ENCODE peak calls at places on chromosomes 3 and 15, in seven cellular contexts. V is mesendoderm, H is mesenchymal stem cell, F is H9, O is IMR-90, W is neuronal stem cell, K is H1. A is an unnamed sample. For H3K4me1, the result is how much of the 10 kb centered on the place peaks cover.

GRCh38 chr15:57056357-57056756 is 137.9 kb downstream of the TCF12 start:
- DNase-seq in V (no peak), W (no peak), K (no peak), O (no peak), F (no peak), H (no peak), A (no peak)

GRCh38 chr3:38587548-38588131 is 61.8 kb downstream of the SCN5A start:
- DNase-seq in H (no peak), W (no peak), K (peak), F (peak), V (no peak), O (no peak), A (no peak)

GRCh38 chr3:10932596-10932995 is 60.0 kb upstream of the SLC6A1 start:
- DNase-seq in W (no peak), V (no peak), O (no peak), F (no peak), H (no peak), K (no peak), A (no peak)

GRCh38 chr15:93314245-93314644 is 225.2 kb upstream of the RGMA start:
- DNase-seq in F (no peak), K (no peak), V (no peak), H (no peak), W (no peak), O (no peak), A (no peak)

GRCh38 chr3:30112904-30113484 is 493.4 kb upstream of the TGFBR2 start:
- DNase-seq in O (peak), H (peak), V (peak), F (no peak), W (peak), K (no peak), A (peak)

GRCh38 chr3:45772341-45773035 is 23.8 kb downstream of the SLC6A20 start:
- DNase-seq in H (no peak), V (no peak), F (no peak), K (no peak), W (no peak), O (no peak), A (no peak)

GRCh38 chr15:66578286-66578875 is 12.6 kb upstream of the LCTL start:
- DNase-seq in F (no peak), V (peak), H (peak), K (no peak), O (peak), W (no peak), A (peak)

GRCh38 chr3:65019412-65020093 is 331.8 kb upstream of the ADAMTS9 start:
- DNase-seq in V (no peak), K (no peak), W (no peak), H (no peak), F (no peak), O (no peak), A (no peak)

GRCh38 chr3:142886938-142887337 is 1.9 kb downstream of the PCOLCE2 start:
- DNase-seq in O (peak), K (no peak), V (no peak), W (no peak), H (peak), F (no peak), A (peak)

GRCh38 chr15:41078125-41078524 is 38.0 kb downstream of the INO80 start:
- DNase-seq in H (no peak), F (no peak), O (no peak), K (no peak), W (no peak), V (no peak), A (no peak)

GRCh38 chr3:112629425-112629824 is 11.5 kb downstream of the CCDC80 start:
- DNase-seq in W (no peak), F (no peak), K (peak), O (peak), V (peak), H (peak), A (peak)

GRCh38 chr15:58951388-58952060 is 18.0 kb upstream of the SLTM start:
- DNase-seq in H (no peak), V (no peak), O (peak), F (no peak), W (no peak), K (no peak), A (no peak)

GRCh38 chr3:194348354-194348753 is 2.8 kb downstream of the CPN2 start:
- DNase-seq in W (no peak), H (no peak), V (no peak), K (no peak), F (no peak), O (no peak), A (no peak)

GRCh38 chr15:31932581-31932980 is 97.7 kb upstream of the CHRNA7 start:
- DNase-seq in F (no peak), W (no peak), K (no peak), V (no peak), O (no peak), H (no peak), A (no peak)

GRCh38 chr3:89145995-89146394 is 38.6 kb downstream of the EPHA3 start:
- DNase-seq in H (peak), F (no peak), O (peak), K (no peak), W (no peak), V (peak), A (no peak)

GRCh38 chr15:92954578-92954977 is 54.5 kb downstream of the CHD2 start:
- DNase-seq in W (no peak), V (peak), K (no peak), F (no peak), H (no peak), O (no peak), A (peak)

GRCh38 chr3:183837390-183837789 is 12.0 kb upstream of the MAP6D1 start:
- DNase-seq in K (peak), H (no peak), O (no peak), V (no peak), F (no peak), W (no peak), A (no peak)

GRCh38 chr3:134594236-134594825 is 56.5 kb downstream of the KY start:
- DNase-seq in V (no peak), K (no peak), O (no peak), F (no peak), W (no peak), H (no peak), A (no peak)

GRCh38 chr3:12234906-12235305 is 54.0 kb upstream of the PPARG start:
- DNase-seq in H (no peak), V (no peak), O (peak), F (no peak), K (no peak), W (no peak), A (no peak)

GRCh38 chr3:126389112-126389791 is 5.5 kb upstream of the CFAP100 start:
- DNase-seq in W (peak), F (peak), V (peak), K (peak), O (peak), H (peak), A (peak)

GRCh38 chr3:143847787-143848631 is at the start of gene SLC9A9:
- DNase-seq in F (peak), O (peak), H (peak), W (no peak), K (no peak), V (peak), A (peak)

GRCh38 chr15:43998607-43999006 is 171.8 kb downstream of the WDR76 start:
- DNase-seq in O (peak), W (no peak), H (no peak), K (no peak), F (no peak), V (peak), A (peak)

GRCh38 chr3:50246517-50246954 is 10.5 kb downstream of the GNAI2 start:
- DNase-seq in V (peak), F (peak), K (no peak), W (no peak), O (peak), H (peak), A (peak)
- H3K4me1 ChIP-seq in V (under half), F (under half), K (under half), W (under half), O (half or more), H (half or more), A (under half)

GRCh38 chr3:55771503-55771902 is 284.4 kb upstream of the WNT5A start:
- DNase-seq in H (no peak), F (no peak), V (no peak), K (no peak), W (no peak), O (no peak), A (no peak)

GRCh38 chr3:55766753-55767152 is 279.6 kb upstream of the WNT5A start:
- DNase-seq in H (no peak), O (no peak), F (no peak), W (no peak), K (no peak), V (peak), A (no peak)

GRCh38 chr3:55765906-55766701 is 279.0 kb upstream of the WNT5A start:
- DNase-seq in O (no peak), V (no peak), W (no peak), F (no peak), H (no peak), K (no peak), A (no peak)

GRCh38 chr3:55765398-55765797 is 278.3 kb upstream of the WNT5A start:
- DNase-seq in F (no peak), H (no peak), K (no peak), O (no peak), W (no peak), V (no peak), A (no peak)

GRCh38 chr3:55770077-55770476 is 283.0 kb upstream of the WNT5A start:
- DNase-seq in K (no peak), W (no peak), F (no peak), O (no peak), V (peak), H (no peak), A (no peak)
- H3K23ac ChIP-seq in K (no peak), W (no peak), F (no peak), O (no peak), V (no peak), H (no peak), A (no peak)

GRCh38 chr3:196572389-196572788 is 3.9 kb downstream of the FBXO45 start:
- DNase-seq in F (no peak), H (no peak), W (no peak), O (no peak), V (no peak), K (no peak), A (no peak)

GRCh38 chr3:196563721-196564225 is 4.6 kb downstream of the WDR53 start:
- DNase-seq in V (no peak), K (no peak), F (no peak), O (peak), H (peak), W (no peak), A (no peak)

GRCh38 chr3:196569003-196569516 is 600 bp downstream of the FBXO45 start:
- DNase-seq in W (no peak), K (peak), V (peak), O (peak), F (peak), H (peak), A (peak)

GRCh38 chr3:196568246-196569002 is at the start of the genes FBXO45 and WDR53:
- DNase-seq in K (peak), V (peak), H (peak), F (peak), W (peak), O (peak), A (peak)
- H3K4me1 ChIP-seq in K (under half), V (under half), H (under half), F (under half), W (under half), O (under half), A (under half)

DNA sequence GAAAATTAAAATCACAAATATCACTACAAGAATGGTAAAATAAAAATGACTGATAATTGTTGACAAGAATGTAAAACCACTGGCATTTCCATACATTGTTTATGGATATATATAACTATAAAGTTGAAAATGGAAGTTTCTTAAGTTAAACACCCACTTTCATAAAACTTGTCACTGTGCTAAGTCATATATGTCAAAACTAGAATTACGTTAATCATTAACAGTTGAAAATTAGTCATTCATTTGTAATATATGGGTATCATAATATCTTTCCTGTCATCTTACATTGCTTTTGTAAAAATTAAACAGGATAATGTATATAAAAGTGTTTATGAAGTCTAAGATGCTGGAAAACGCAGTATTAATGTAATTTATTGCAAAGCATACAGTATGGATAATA is 1398.6 kb upstream of the ALCAM start:
- DNase-seq in V (no peak), F (no peak), W (no peak), O (no peak), K (no peak), H (no peak), A (no peak)
- H3K23ac ChIP-seq in V (no peak), F (no peak), W (no peak), O (no peak), K (no peak), H (no peak), A (no peak)

GRCh38 chr3:8445861-8446260 is 55.8 kb upstream of the LMCD1 start:
- DNase-seq in F (no peak), K (no peak), W (no peak), O (peak), V (no peak), H (peak), A (no peak)

GRCh38 chr3:8441969-8442559 is 59.6 kb upstream of the LMCD1 start:
- DNase-seq in F (peak), H (peak), K (peak), W (peak), V (peak), O (peak), A (peak)

GRCh38 chr3:8444883-8445282 is 56.7 kb upstream of the LMCD1 start:
- DNase-seq in F (no peak), O (no peak), W (no peak), H (no peak), V (no peak), K (no peak), A (no peak)

GRCh38 chr3:8443829-8444791 is 57.5 kb upstream of the LMCD1 start:
- DNase-seq in V (peak), W (peak), H (peak), O (peak), K (peak), F (peak), A (peak)

GRCh38 chr3:8442993-8443670 is 58.5 kb upstream of the LMCD1 start:
- DNase-seq in V (peak), K (no peak), W (no peak), O (no peak), F (no peak), H (peak), A (no peak)
- H3K4me1 ChIP-seq in V (under half), K (under half), W (under half), O (under half), F (under half), H (under half), A (under half)

GRCh38 chr15:52028431-52029093 is 9.5 kb downstream of the MAPK6 start:
- DNase-seq in V (no peak), K (no peak), F (no peak), W (no peak), O (no peak), H (no peak), A (no peak)

DNA sequence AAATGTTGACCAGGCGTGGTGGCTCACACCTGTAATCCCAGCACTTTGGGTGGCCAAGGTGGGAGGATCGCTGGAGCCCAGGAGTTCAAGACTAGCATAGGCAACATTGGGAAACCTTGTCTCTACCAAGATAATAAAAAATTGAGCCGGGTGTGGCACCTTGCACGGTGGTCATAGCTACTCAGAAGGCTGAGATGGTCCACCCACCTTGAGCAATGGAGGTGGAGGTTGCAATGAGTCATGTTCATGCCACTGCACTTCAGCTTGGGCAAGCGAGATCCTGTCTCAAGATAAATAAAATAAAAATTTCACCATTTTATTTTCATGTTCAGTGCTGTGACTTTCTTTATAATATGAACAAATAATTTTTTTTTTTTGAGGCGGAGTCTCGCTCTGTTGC is 12.5 kb downstream of the MAPK6 start:
- DNase-seq in W (no peak), O (no peak), F (no peak), H (peak), V (no peak), K (no peak), A (peak)
- H3K23ac ChIP-seq in W (no peak), O (no peak), F (no peak), H (no peak), V (no peak), K (no peak), A (no peak)

DNA sequence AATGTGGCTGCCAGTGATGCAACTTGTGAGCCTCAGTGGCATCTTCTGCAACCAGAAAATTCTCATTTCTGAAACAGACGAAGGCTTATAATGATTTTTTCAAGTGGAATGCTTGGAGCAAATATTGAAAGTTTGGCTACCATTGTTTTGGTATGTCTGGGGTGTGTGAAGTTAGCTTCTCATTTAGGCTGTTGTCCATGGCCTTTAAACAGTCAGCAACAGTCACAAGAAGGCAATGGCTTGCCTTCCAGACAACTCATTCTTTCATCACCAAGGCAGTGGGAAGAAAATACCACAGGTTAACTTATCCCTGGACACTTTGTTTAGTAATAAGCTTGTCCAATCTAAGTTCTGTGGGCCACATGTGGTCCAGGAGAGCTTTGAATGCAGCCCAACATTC is 4.7 kb upstream of the BNC1 start:
- DNase-seq in V (no peak), F (no peak), K (no peak), W (no peak), H (no peak), O (peak), A (peak)
- H3K4me1 ChIP-seq in V (under half), F (under half), K (under half), W (under half), H (under half), O (under half), A (under half)

DNA sequence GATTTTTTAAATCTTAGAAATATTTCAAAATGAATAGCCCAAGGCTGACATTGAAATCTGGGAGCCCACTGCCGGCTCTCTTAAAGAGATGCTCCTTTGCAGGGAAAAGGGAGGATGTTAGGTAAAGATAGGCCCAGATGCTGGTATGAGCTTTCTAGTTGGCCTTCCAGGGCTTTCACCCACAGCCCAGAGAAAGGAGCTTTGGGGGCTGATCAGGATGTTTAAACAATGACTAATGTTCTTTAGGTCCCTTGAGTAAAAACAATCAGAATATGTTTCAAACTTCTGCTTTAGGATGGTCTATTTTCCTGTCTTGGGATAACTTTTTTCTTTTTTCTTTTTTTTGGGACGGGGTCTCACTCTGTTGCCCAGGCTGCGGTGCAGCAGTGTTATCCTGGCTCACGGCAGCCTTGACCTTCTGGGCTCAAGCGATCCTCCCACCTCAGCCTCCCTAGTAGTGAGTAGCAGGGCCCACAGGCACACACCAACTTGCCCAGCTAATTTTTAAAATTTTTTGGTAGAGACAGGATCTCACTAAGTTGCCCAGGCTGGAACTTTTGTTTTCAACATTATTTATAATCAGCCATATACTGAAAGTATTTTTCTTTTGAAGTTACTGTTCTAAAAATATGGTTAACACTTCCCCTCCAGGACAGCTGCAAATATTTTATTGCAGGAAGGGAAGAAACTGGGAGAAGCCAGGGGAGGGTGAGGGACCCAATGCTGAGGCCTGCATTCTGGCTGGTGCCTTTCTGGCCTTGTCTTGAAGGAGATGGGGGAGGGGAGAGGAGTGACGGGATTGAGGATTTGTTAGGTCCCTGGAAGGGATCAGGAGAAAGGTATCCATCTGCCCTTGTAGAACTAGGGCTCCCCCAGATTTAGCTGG is 70.1 kb downstream of the TRAK1 start:
- DNase-seq in V (no peak), W (no peak), O (peak), K (no peak), F (no peak), H (peak), A (peak)
- H3K23ac ChIP-seq in V (no peak), W (no peak), O (no peak), K (no peak), F (no peak), H (no peak), A (no peak)

DNA sequence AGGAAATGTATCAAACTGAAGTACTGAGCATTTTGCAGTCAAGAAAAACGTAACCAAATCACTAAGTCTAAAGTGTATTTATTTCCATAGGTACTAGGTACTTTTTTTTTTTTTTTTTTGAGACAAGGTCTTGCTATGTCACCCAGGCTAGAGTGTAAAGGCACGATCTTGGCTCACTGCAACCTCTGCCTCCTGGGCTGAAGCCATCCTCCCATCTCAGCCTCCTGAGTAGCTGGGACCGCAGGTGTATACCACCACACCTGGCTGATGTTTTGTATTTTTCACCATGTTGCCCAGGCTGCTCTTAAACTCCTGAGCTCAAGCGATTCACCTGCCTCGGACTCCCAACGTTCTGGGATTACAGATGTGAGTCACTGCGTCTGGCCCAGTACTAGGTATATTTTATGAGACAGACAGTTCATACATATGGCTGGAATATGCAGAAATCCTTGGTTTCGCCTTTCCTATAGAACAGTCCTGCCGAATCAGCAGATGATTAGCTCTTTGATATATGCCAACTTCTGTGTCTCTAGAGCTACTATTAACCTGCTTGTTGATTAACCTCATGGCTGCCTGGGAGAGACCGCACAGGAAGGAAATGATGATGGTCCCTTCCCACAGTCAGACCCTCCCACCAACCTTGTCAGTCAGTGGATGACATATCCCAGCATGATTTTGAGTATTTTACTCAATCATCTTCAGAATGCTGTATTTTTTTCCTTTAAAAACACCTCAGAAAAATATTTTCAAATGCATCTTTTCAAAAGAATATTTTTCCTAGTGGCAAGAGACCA is 32.3 kb downstream of the TMOD3 start:
- DNase-seq in H (no peak), V (no peak), W (no peak), O (no peak), K (no peak), F (no peak), A (no peak)
- H3K4me1 ChIP-seq in H (under half), V (under half), W (under half), O (under half), K (under half), F (under half), A (under half)

A was measured in trophoblast cell.